ENCODE peak calls at places on chromosomes 3 and 15, in six cellular contexts. Z is tibial artery; R is stimulated activated CD4-positive, alpha-beta T cell treated with anti-CD3 and anti-CD28 coated beads, Interleukin-1b, Interleukin-23, amount 100 ng/mL, for 24 hours; E is stimulated activated CD8-positive, alpha-beta memory T cell treated with anti-CD3 and anti-CD28 coated beads, Interleukin-4, amount 100 ng/mL, for 1 hour; U is glutamatergic neuron; D is GDM1. S is an unnamed sample.

GRCh38 chr3:36362216-36362615 is 18.1 kb upstream of the STAC start:
- DNase-seq in Z (no peak), R (no peak), E (no peak), U (no peak), D (no peak), S (no peak)

GRCh38 chr15:41894791-41895463 is 1.1 kb upstream of the SPTBN5 start:
- DNase-seq in Z (peak; percentile 79), R (peak; percentile 47), E (peak; percentile 78), U (no peak), D (peak; percentile 78), S (peak; percentile 30)

GRCh38 chr3:59424268-59425010 is 374.6 kb upstream of the CFAP20DC start:
- DNase-seq in Z (no peak), R (no peak), E (no peak), U (no peak), D (no peak), S (no peak)

GRCh38 chr15:57878573-57878972 is 172.1 kb downstream of the POLR2M start:
- DNase-seq in Z (no peak), R (no peak), E (no peak), U (no peak), D (no peak), S (no peak)

GRCh38 chr3:106342386-106342785 is 473.6 kb upstream of the CBLB start:
- DNase-seq in Z (no peak), R (no peak), E (no peak), U (no peak), D (no peak), S (no peak)

GRCh38 chr3:13612829-13613228 is 63.9 kb downstream of the FBLN2 start:
- DNase-seq in Z (peak; percentile 89), R (no peak), E (no peak), U (no peak), D (no peak), S (no peak)

GRCh38 chr3:45032113-45032512 is 6.0 kb downstream of the CLEC3B start:
- DNase-seq in Z (no peak), R (no peak), E (no peak), U (no peak), D (no peak), S (no peak)

GRCh38 chr3:171548918-171549317 is 88.7 kb upstream of the TNIK start:
- DNase-seq in Z (no peak), R (no peak), E (no peak), U (no peak), D (no peak), S (no peak)

GRCh38 chr15:63037996-63038720 is 4.4 kb upstream of the TPM1 start:
- DNase-seq in Z (no peak), R (no peak), E (no peak), U (no peak), D (no peak), S (no peak)

GRCh38 chr3:136749106-136749505 is 3.1 kb downstream of the STAG1 start:
- DNase-seq in Z (no peak), R (no peak), E (no peak), U (no peak), D (no peak), S (no peak)

GRCh38 chr3:197792019-197792647 is 1.1 kb downstream of the LRCH3 start:
- DNase-seq in Z (no peak), R (no peak), E (no peak), U (no peak), D (no peak), S (no peak)

GRCh38 chr3:27166888-27167287 is 202.3 kb downstream of the NEK10 start:
- DNase-seq in Z (peak; percentile 33), R (no peak), E (no peak), U (no peak), D (no peak), S (no peak)

GRCh38 chr3:161163297-161163696 is 57.8 kb upstream of the NMD3 start:
- DNase-seq in Z (no peak), R (no peak), E (no peak), U (no peak), D (peak; percentile 2), S (no peak)

GRCh38 chr3:149299938-149300791 is 33.3 kb downstream of the TM4SF18 start:
- DNase-seq in Z (peak; percentile 33), R (no peak), E (no peak), U (no peak), D (peak; percentile 49), S (no peak)

GRCh38 chr3:47009225-47010049 is 30.0 kb downstream of the NBEAL2 start:
- DNase-seq in Z (peak; percentile 89), R (peak; percentile 63), E (peak; percentile 39), U (peak; percentile 83), D (no peak), S (peak; percentile 93)

GRCh38 chr15:79007066-79007465 is 62.2 kb upstream of the CTSH start:
- DNase-seq in Z (peak; percentile 80), R (no peak), E (no peak), U (peak; percentile 82), D (peak; percentile 18), S (peak; percentile 71)

GRCh38 chr3:76561494-76562242 is 478.2 kb upstream of the ROBO2 start:
- DNase-seq in Z (no peak), R (no peak), E (no peak), U (no peak), D (no peak), S (no peak)

GRCh38 chr3:195259146-195259563 is 11.8 kb downstream of the XXYLT1 start:
- DNase-seq in Z (no peak), R (no peak), E (no peak), U (no peak), D (peak; percentile 63), S (no peak)

GRCh38 chr15:74402873-74403589 is 30.7 kb downstream of the SEMA7A start:
- DNase-seq in Z (no peak), R (peak; percentile 83), E (peak; percentile 42), U (no peak), D (peak; percentile 77), S (no peak)

GRCh38 chr15:43943511-43943910 is 116.7 kb downstream of the WDR76 start:
- DNase-seq in Z (no peak), R (no peak), E (no peak), U (no peak), D (no peak), S (no peak)

GRCh38 chr15:52139599-52140462 is 27.3 kb upstream of the BCL2L10 start:
- DNase-seq in Z (peak; percentile 82), R (peak; percentile 68), E (peak; percentile 31), U (peak; percentile 85), D (peak; percentile 47), S (peak; percentile 83)

GRCh38 chr15:65008989-65009388 is 19.3 kb upstream of the SPG21 start:
- DNase-seq in Z (no peak), R (no peak), E (no peak), U (no peak), D (peak; percentile 18), S (no peak)

GRCh38 chr15:38127306-38127731 is 125.3 kb upstream of the SPRED1 start:
- DNase-seq in Z (no peak), R (no peak), E (no peak), U (no peak), D (no peak), S (no peak)

GRCh38 chr3:111737712-111738097 is 121.4 kb upstream of the PHLDB2 start:
- DNase-seq in Z (peak; percentile 80), R (no peak), E (no peak), U (no peak), D (no peak), S (no peak)

GRCh38 chr3:197088370-197088769 is 58.8 kb upstream of the MELTF start:
- DNase-seq in Z (no peak), R (no peak), E (no peak), U (no peak), D (peak; percentile 21), S (no peak)

GRCh38 chr3:79973917-79974595 is 206.3 kb upstream of the ROBO1 start:
- DNase-seq in Z (no peak), R (no peak), E (no peak), U (no peak), D (no peak), S (no peak)

GRCh38 chr3:191051037-191051436 is 148.0 kb upstream of the OSTN start:
- DNase-seq in Z (no peak), R (no peak), E (no peak), U (no peak), D (no peak), S (no peak)

GRCh38 chr3:147838650-147839049 is 429.5 kb downstream of the ZIC1 start:
- DNase-seq in Z (no peak), R (no peak), E (no peak), U (no peak), D (no peak), S (peak; percentile 13)

GRCh38 chr3:35785540-35785939 is 146.2 kb downstream of the ARPP21 start:
- DNase-seq in Z (no peak), R (no peak), E (no peak), U (no peak), D (no peak), S (no peak)

GRCh38 chr15:85477061-85477460 is 96.7 kb downstream of the AKAP13 start:
- DNase-seq in Z (no peak), R (no peak), E (no peak), U (no peak), D (no peak), S (no peak)

GRCh38 chr15:69476704-69477473 is 24.3 kb downstream of the RPLP1 start:
- DNase-seq in Z (no peak), R (no peak), E (no peak), U (no peak), D (no peak), S (no peak)

GRCh38 chr3:20185364-20185732 is 658 bp downstream of the SGO1 start:
- DNase-seq in Z (no peak), R (no peak), E (no peak), U (no peak), D (no peak), S (peak; percentile 16)

GRCh38 chr3:183217548-183218321 is 35.3 kb upstream of the B3GNT5 start:
- DNase-seq in Z (no peak), R (no peak), E (no peak), U (no peak), D (no peak), S (no peak)

GRCh38 chr3:133896002-133896761 is 500 bp upstream of the RAB6B start:
- DNase-seq in Z (no peak), R (no peak), E (no peak), U (peak; percentile 49), D (no peak), S (no peak)